ENCODE peak calls at places on chromosomes 5 and 9, in six cellular contexts. J is NCI-H524, M is uterus, X is ELF-1, V is GM12892, G is AML-193. I is an unnamed sample.

GRCh38 chr9:17625644-17626388 is 47.0 kb downstream of the SH3GL2 start:
- DNase-seq in J (peak), M (no peak), X (no peak), V (no peak), G (no peak), I (no peak)

GRCh38 chr5:147904110-147904509 is 2.2 kb downstream of the C5orf46 start:
- DNase-seq in J (peak), M (no peak), X (no peak), V (no peak), G (no peak), I (no peak)

GRCh38 chr5:137761560-137761959 is 7.4 kb upstream of the HNRNPA0 start:
- DNase-seq in J (no peak), M (no peak), X (no peak), V (no peak), G (no peak), I (no peak)

GRCh38 chr9:111962021-111962420 is 65.4 kb downstream of the UGCG start:
- DNase-seq in J (no peak), M (no peak), X (no peak), V (no peak), G (no peak), I (no peak)

GRCh38 chr5:138972836-138973235 is 97.7 kb upstream of the LRRTM2 start:
- DNase-seq in J (no peak), M (no peak), X (no peak), V (no peak), G (no peak), I (no peak)

GRCh38 chr5:143350790-143351603 is 52.5 kb downstream of the NR3C1 start:
- DNase-seq in J (no peak), M (no peak), X (no peak), V (no peak), G (peak), I (peak)

GRCh38 chr5:4880304-4880741 is 259.8 kb upstream of the ADAMTS16 start:
- DNase-seq in J (no peak), M (no peak), X (no peak), V (no peak), G (no peak), I (no peak)

GRCh38 chr5:133753856-133754255 is 141.5 kb upstream of the FSTL4 start:
- DNase-seq in J (no peak), M (no peak), X (no peak), V (no peak), G (no peak), I (no peak)

GRCh38 chr5:134536876-134537275 is 11.4 kb downstream of the JADE2 start:
- DNase-seq in J (no peak), M (no peak), X (no peak), V (no peak), G (no peak), I (no peak)

GRCh38 chr5:1118231-1118698 is 6.4 kb upstream of the SLC12A7 start:
- DNase-seq in J (peak), M (peak), X (no peak), V (no peak), G (no peak), I (peak)

GRCh38 chr9:37978983-37979382 is 75.1 kb upstream of the SLC25A51 start:
- DNase-seq in J (no peak), M (no peak), X (no peak), V (no peak), G (no peak), I (no peak)

GRCh38 chr5:173629628-173630027 is 13.2 kb upstream of the BOD1 start:
- DNase-seq in J (no peak), M (no peak), X (peak), V (peak), G (no peak), I (peak)

GRCh38 chr5:150129454-150129812 is 26.2 kb downstream of the PDGFRB start:
- DNase-seq in J (no peak), M (no peak), X (no peak), V (no peak), G (no peak), I (no peak)

GRCh38 chr5:10536931-10537579 is 26.8 kb upstream of the ANKRD33B start:
- DNase-seq in J (no peak), M (no peak), X (no peak), V (no peak), G (peak), I (peak)

GRCh38 chr9:131677445-131678180 is 62.3 kb downstream of the RAPGEF1 start:
- DNase-seq in J (peak), M (no peak), X (peak), V (no peak), G (no peak), I (no peak)

GRCh38 chr5:57658009-57658408 is 175.4 kb upstream of the ACTBL2 start:
- DNase-seq in J (no peak), M (no peak), X (no peak), V (no peak), G (no peak), I (no peak)

GRCh38 chr9:120563044-120563443 is 16.9 kb downstream of the CDK5RAP2 start:
- DNase-seq in J (no peak), M (no peak), X (no peak), V (no peak), G (no peak), I (no peak)

GRCh38 chr5:138569759-138570158 is 5.4 kb downstream of the HSPA9 start:
- DNase-seq in J (no peak), M (no peak), X (no peak), V (no peak), G (no peak), I (no peak)

GRCh38 chr5:175478384-175479124 is at the start of gene SFXN1:
- DNase-seq in J (peak), M (peak), X (peak), V (peak), G (peak), I (peak)

GRCh38 chr5:69341520-69342161 is 9.0 kb upstream of the CCDC125 start:
- DNase-seq in J (no peak), M (no peak), X (no peak), V (no peak), G (no peak), I (no peak)

GRCh38 chr5:83987513-83988292 is 267.0 kb upstream of the HAPLN1 start:
- DNase-seq in J (no peak), M (no peak), X (no peak), V (no peak), G (no peak), I (no peak)

GRCh38 chr5:176529116-176529823 is 7.9 kb downstream of the RNF44 start:
- DNase-seq in J (no peak), M (no peak), X (no peak), V (no peak), G (no peak), I (no peak)

GRCh38 chr5:149757186-149757950 is 27.3 kb downstream of the PPARGC1B start:
- DNase-seq in J (no peak), M (no peak), X (no peak), V (no peak), G (no peak), I (no peak)

GRCh38 chr5:171419663-171420428 is 399 bp downstream of the FGF18 start:
- DNase-seq in J (no peak), M (peak), X (peak), V (peak), G (no peak), I (no peak)

GRCh38 chr9:26975728-26976707 is 19.8 kb downstream of the IFT74 start:
- DNase-seq in J (peak), M (peak), X (peak), V (no peak), G (peak), I (peak)

I was measured in OCI-M1.